ENCODE peak calls at places on chromosomes 7 and 10, in five cellular contexts. H, S, K, L and Q are unnamed samples.

GRCh38 chr10:25753776-25754175 is 180.3 kb upstream of the MYO3A start:
- DNase-seq in H (peak; percentile 62), S (no peak), K (no peak), L (no peak), Q (no peak)

GRCh38 chr10:126397640-126398382 is 9.5 kb upstream of the ADAM12 start:
- DNase-seq in H (peak; percentile 99), S (no peak), K (peak; percentile 25), L (no peak), Q (peak; percentile 21)

GRCh38 chr7:12494354-12495024 is 76.0 kb upstream of the SCIN start:
- DNase-seq in H (no peak), S (no peak), K (peak; percentile 63), L (no peak), Q (no peak)

GRCh38 chr10:132455441-132455971 is 58.5 kb downstream of the PWWP2B start:
- DNase-seq in H (no peak), S (no peak), K (no peak), L (peak; percentile 88), Q (no peak)

GRCh38 chr7:130904792-130905191 is 170.8 kb upstream of the KLF14 start:
- DNase-seq in H (no peak), S (no peak), K (no peak), L (no peak), Q (no peak)

GRCh38 chr10:23095966-23096813 is 811 bp downstream of the MSRB2 start:
- DNase-seq in H (peak; percentile 62), S (peak; percentile 25), K (peak; percentile 67), L (peak; percentile 67), Q (peak; percentile 37)

GRCh38 chr7:105403128-105403527 is 14.4 kb upstream of the SRPK2 start:
- DNase-seq in H (no peak), S (no peak), K (no peak), L (no peak), Q (no peak)

GRCh38 chr10:125785831-125786230 is 10.2 kb upstream of the MMP21 start:
- DNase-seq in H (no peak), S (no peak), K (no peak), L (no peak), Q (no peak)

GRCh38 chr7:22613466-22613865 is 113.5 kb upstream of the STEAP1B start:
- DNase-seq in H (no peak), S (no peak), K (no peak), L (no peak), Q (no peak)

GRCh38 chr10:72353963-72354355 is 760 bp downstream of the DNAJB12 start:
- DNase-seq in H (peak; percentile 38), S (peak; percentile 38), K (peak; percentile 32), L (no peak), Q (peak; percentile 47)

GRCh38 chr10:86757110-86757790 is 831 bp downstream of the BMPR1A start:
- DNase-seq in H (peak; percentile 61), S (peak; percentile 18), K (peak; percentile 50), L (peak; percentile 63), Q (peak; percentile 45)

GRCh38 chr10:44650576-44651394 is 260.4 kb upstream of the TMEM72 start:
- DNase-seq in H (peak; percentile 44), S (no peak), K (no peak), L (no peak), Q (no peak)

GRCh38 chr10:118835682-118836326 is 81.0 kb upstream of the CACUL1 start:
- DNase-seq in H (peak; percentile 68), S (no peak), K (no peak), L (peak; percentile 62), Q (no peak)
- TF ChIP-seq CTCF in H (no peak), S (no peak), K (no peak), L (no peak), Q (no peak)

DNA sequence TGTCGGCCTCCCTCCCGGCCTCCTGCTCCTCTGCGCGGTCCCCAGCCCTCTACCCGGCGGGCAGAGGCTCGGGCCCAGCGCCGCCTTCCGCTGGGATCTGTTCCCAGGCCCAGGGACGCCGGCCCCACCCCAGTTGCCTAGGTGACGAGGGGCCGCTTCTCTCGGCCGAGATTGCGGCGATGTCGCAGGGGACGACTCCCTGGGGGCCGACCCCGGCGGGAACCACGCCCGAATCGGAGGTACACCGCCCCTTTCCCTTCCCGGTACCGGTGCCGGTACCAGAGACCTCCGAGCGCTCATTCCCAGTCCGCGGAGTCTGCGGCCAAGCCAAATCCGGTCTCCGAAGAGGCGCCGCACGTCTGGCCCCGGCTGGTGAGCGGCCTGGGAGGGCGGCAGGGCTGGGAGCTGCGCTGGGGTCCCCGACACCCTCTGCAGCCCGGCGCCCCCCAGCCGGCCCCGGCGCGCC is at the start of gene CABCOCO1:
- DNase-seq in H (peak; percentile 63), S (peak; percentile 70), K (peak; percentile 86), L (peak; percentile 62), Q (peak; percentile 88)
- TF ChIP-seq CTCF in H (peak; percentile 20), S (no peak), K (peak; percentile 40), L (no peak), Q (no peak)

GRCh38 chr10:119818889-119819270 is 53.8 kb downstream of the MCMBP start:
- DNase-seq in H (no peak), S (no peak), K (peak; percentile 80), L (no peak), Q (peak; percentile 16)

GRCh38 chr10:119815671-119816070 is 57.0 kb downstream of the MCMBP start:
- DNase-seq in H (no peak), S (no peak), K (no peak), L (no peak), Q (no peak)

GRCh38 chr10:119824299-119824698 is 48.3 kb downstream of the MCMBP start:
- DNase-seq in H (no peak), S (no peak), K (no peak), L (no peak), Q (no peak)

GRCh38 chr10:119817991-119818888 is 54.4 kb downstream of the MCMBP start:
- DNase-seq in H (peak; percentile 46), S (peak; percentile 94), K (peak; percentile 94), L (peak; percentile 53), Q (peak; percentile 91)

GRCh38 chr10:119821172-119821571 is 51.5 kb downstream of the MCMBP start:
- DNase-seq in H (no peak), S (no peak), K (no peak), L (no peak), Q (no peak)
- TF ChIP-seq CTCF in H (no peak), S (no peak), K (no peak), L (no peak), Q (no peak)

DNA sequence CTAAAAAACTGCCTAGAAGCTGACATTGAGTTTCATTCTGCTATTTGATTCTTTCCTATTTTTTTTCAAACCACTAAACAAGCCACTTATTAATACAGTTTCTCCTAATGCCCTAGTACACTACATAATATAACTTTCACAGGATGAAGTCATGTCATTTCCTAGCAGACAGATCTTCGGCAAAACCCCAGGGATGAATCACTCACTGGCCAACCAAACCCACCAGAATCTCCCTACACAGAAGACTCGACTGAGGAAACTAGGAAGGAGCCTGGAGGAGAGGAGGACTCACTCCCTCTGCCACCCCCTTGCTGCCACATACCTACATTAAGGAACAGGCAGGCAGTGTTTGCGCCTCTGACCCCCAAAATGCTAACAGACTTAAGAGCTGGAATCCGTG is 33.4 kb downstream of the XPNPEP1 start:
- DNase-seq in H (peak; percentile 90), S (no peak), K (no peak), L (no peak), Q (no peak)
- TF ChIP-seq CTCF in H (peak; percentile 30), S (no peak), K (no peak), L (no peak), Q (no peak)

DNA sequence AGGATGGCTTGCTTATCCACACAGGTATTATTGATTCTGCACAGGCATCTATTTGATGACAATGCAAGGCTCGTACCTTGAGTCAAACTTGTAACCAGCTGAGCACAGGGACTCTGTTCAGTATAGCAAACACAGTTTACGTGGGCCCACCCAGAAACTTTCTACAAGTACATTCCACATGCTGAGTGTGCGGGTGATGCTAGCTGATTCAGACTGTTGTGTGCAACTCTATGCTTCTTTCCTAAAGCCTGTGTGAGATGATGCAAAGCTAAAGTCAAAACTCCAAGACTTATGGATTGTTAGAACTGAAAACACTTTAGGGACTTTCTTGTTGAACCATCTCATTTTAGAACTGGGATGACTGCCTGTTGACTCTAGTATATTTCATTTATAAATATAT is 21.5 kb upstream of the CALD1 start:
- DNase-seq in H (peak; percentile 58), S (no peak), K (no peak), L (no peak), Q (no peak)
- TF ChIP-seq CTCF in H (no peak), S (no peak), K (no peak), L (no peak), Q (no peak)